ENCODE peak calls at places on chromosome 20, in ten cellular contexts. J is ovary, V is body of pancreas, H is H1, N is stomach, F is esophagus squamous epithelium, U is erythroblast, L is prostate gland, W is Peyer's patch, O is A549. C is an unnamed sample.

GRCh38 chr20:41366546-41367392 is at the start of gene EMILIN3:
- DNase-seq in J (peak), V (no peak), H (peak), N (no peak), F (no peak), U (no peak), L (no peak), W (no peak), O (no peak), C (no peak)

GRCh38 chr20:44738779-44739477 is 6.7 kb upstream of the KCNK15 start:
- DNase-seq in J (peak), V (peak), H (peak), N (peak), F (peak), U (peak), L (peak), W (peak), O (peak), C (peak)

GRCh38 chr20:45539382-45539781 is at the start of gene WFDC6:
- DNase-seq in J (no peak), V (no peak), H (no peak), N (no peak), F (no peak), U (no peak), L (no peak), W (no peak), O (no peak), C (no peak)

GRCh38 chr20:1632228-1632577 is 12.4 kb upstream of the SIRPB1 start:
- DNase-seq in J (no peak), V (no peak), H (no peak), N (no peak), F (no peak), U (no peak), L (no peak), W (no peak), O (no peak), C (no peak)

GRCh38 chr20:38386852-38387251 is 40.6 kb downstream of the LBP start:
- DNase-seq in J (no peak), V (no peak), H (no peak), N (no peak), F (no peak), U (no peak), L (no peak), W (no peak), O (no peak), C (no peak)

GRCh38 chr20:16541226-16541625 is 32.0 kb downstream of the KIF16B start:
- DNase-seq in J (no peak), V (no peak), H (no peak), N (no peak), F (no peak), U (no peak), L (no peak), W (no peak), O (no peak), C (no peak)

GRCh38 chr20:19860742-19861141 is 102.7 kb downstream of the RIN2 start:
- DNase-seq in J (no peak), V (no peak), H (no peak), N (no peak), F (no peak), U (no peak), L (no peak), W (no peak), O (no peak), C (no peak)

GRCh38 chr20:13821876-13822275 is 37.0 kb downstream of the NDUFAF5 start:
- DNase-seq in J (no peak), V (no peak), H (no peak), N (no peak), F (no peak), U (no peak), L (no peak), W (no peak), O (no peak), C (no peak)

GRCh38 chr20:3995067-3995748 is 20.1 kb downstream of the RNF24 start:
- DNase-seq in J (no peak), V (no peak), H (no peak), N (no peak), F (no peak), U (peak), L (no peak), W (no peak), O (no peak), C (no peak)

GRCh38 chr20:40688129-40689099 is 622 bp downstream of the MAFB start:
- DNase-seq in J (peak), V (no peak), H (peak), N (no peak), F (no peak), U (peak), L (no peak), W (no peak), O (peak), C (no peak)

GRCh38 chr20:31811796-31812728 is 7.1 kb upstream of the MYLK2 start:
- DNase-seq in J (no peak), V (peak), H (no peak), N (no peak), F (no peak), U (no peak), L (no peak), W (no peak), O (no peak), C (peak)

GRCh38 chr20:40547492-40548129 is 141.4 kb downstream of the MAFB start:
- DNase-seq in J (no peak), V (no peak), H (no peak), N (no peak), F (no peak), U (no peak), L (no peak), W (no peak), O (no peak), C (no peak)

GRCh38 chr20:12270863-12271262 is 353.2 kb downstream of the BTBD3 start:
- DNase-seq in J (no peak), V (no peak), H (no peak), N (no peak), F (no peak), U (no peak), L (no peak), W (no peak), O (no peak), C (no peak)

GRCh38 chr20:1375515-1375914 is 17.3 kb downstream of the FKBP1A start:
- DNase-seq in J (no peak), V (no peak), H (peak), N (no peak), F (no peak), U (no peak), L (no peak), W (no peak), O (no peak), C (no peak)

GRCh38 chr20:32945710-32946221 is 58.5 kb downstream of the SUN5 start:
- DNase-seq in J (no peak), V (no peak), H (peak), N (no peak), F (no peak), U (no peak), L (no peak), W (no peak), O (no peak), C (peak)

GRCh38 chr20:41196653-41197225 is 59.4 kb downstream of the PLCG1 start:
- DNase-seq in J (no peak), V (no peak), H (no peak), N (no peak), F (no peak), U (no peak), L (no peak), W (no peak), O (no peak), C (no peak)

GRCh38 chr20:58810116-58810878 is 40.4 kb downstream of the GNAS-AS1 start:
- DNase-seq in J (no peak), V (no peak), H (no peak), N (no peak), F (no peak), U (no peak), L (no peak), W (no peak), O (no peak), C (no peak)

GRCh38 chr20:9075264-9076095 is 6.6 kb downstream of the PLCB4 start:
- DNase-seq in J (no peak), V (no peak), H (no peak), N (no peak), F (no peak), U (no peak), L (no peak), W (no peak), O (no peak), C (no peak)

DNA sequence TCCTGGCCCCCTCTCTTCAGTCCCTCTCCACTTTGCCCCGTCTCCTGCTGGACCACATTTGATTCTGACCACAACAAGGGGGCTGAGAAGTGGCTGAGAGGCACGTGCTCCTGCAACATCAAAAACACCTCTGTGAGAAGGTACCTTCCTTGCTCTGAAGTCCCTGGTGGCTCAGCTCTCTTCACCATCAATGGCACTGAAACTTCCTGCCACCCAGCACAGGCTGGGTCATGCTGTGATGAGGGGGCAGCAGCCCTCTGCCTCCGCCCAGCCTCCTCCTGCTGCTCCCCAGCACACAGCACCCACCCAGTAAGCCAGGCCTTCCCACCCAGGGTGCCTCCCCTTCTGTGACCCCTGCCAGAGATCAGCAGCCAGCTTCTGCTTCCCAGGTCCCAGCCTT is 10.3 kb downstream of the ZMYND8 start:
- DNase-seq in J (no peak), V (no peak), H (no peak), N (no peak), F (no peak), U (no peak), L (no peak), W (no peak), O (no peak), C (no peak)
- TF ChIP-seq POLR2A in J (no peak), V (no peak), H (peak), N (no peak), F (no peak), U (no peak), L (no peak), W (no peak), O (no peak), C (no peak)

GRCh38 chr20:5400164-5400762 is 83.5 kb upstream of the PROKR2 start:
- DNase-seq in J (no peak), V (no peak), H (peak), N (no peak), F (no peak), U (peak), L (no peak), W (no peak), O (no peak), C (no peak)
- TF ChIP-seq POLR2A in J (no peak), V (no peak), H (no peak), N (no peak), F (no peak), U (no peak), L (no peak), W (no peak), O (no peak), C (no peak)

DNA sequence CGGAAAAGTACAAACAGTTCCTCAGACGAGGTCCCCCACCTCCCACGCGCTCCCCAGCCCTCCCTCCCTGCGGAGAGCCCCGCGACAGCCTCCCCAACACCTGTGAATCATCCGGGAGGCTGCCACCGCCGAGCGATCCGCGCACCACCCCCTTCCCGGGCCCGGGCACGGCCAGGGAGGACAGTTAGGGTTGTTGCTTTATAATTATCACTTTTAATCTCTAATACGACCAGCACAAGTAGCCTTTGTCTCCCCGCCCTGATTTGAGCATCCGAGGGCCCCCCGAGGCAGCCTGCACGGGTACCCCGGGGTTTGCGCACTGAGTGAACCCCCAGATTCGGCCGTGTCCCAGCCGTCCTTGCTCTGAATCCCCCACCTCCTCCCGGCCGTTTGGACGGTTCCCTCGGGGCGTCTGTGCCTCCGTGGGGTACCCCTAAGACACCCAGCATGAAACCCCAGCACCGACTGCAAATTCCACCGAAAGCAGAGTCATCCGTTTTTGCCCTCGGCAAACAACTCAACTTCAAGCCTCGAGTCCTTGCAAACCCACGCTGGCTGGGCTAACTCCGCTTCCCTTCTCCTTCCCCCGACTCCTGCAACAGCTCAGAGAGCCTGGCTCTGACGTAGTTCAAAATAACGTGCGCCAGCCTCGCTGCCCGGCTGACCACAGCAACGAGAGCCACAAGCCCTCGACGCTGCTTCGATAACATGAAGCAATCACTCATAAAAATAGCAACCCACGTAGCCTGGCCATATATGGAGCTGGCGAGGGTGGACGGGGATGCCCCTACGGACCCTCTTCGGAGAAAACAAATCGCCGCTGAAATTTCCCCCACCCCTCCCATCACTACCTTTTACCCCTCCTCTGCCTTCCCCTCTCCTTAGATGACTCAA is 866 bp upstream of the SNAP25 start:
- DNase-seq in J (peak), V (peak), H (peak), N (no peak), F (no peak), U (no peak), L (peak), W (no peak), O (peak), C (peak)
- TF ChIP-seq POLR2A in J (peak), V (peak), H (peak), N (no peak), F (no peak), U (no peak), L (no peak), W (no peak), O (peak), C (no peak)

DNA sequence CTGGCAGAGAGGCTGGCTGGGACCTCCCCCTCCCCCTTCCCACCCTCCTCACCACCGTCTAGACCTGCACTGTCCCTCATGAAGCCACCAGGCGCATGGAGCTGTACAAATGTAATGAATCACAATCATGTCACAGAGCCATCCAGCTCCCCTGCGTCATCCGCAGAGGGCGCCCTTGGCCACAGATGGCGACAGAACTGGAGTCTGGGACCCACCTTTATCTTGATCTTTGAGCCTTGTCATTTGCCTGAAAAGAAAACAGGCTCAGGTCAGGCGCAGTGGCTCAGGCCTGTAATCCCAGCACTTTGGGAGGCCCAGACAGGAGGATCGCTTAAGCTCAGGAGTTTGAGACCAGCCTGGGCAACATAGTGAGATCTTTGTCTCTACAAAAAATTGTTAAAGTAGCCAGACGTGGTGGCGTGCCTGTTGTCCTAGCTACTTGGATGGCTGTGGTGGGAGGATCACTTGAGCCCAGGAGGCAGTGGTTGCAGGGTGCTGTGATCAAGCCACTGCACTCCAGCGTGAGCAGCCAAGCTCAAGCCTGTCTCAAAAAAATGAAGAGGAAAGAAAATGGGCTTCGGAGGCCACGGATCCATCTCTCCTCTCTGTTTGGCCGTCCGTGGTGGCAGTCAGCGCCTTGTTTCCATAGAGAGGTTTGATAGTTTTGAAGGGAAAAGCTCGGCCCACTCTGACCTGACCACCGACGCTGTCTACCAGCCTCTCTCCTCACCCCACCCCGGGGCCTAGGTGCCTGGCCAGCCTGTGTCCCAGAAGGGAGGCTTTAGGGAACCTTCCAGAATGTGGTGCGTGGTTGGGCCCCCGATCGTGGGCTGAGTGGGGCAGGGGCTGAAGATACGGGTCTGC is 6.2 kb downstream of the COL9A3 start:
- DNase-seq in J (no peak), V (peak), H (peak), N (peak), F (no peak), U (peak), L (no peak), W (peak), O (peak), C (no peak)
- TF ChIP-seq POLR2A in J (no peak), V (no peak), H (no peak), N (no peak), F (no peak), U (no peak), L (no peak), W (no peak), O (no peak), C (no peak)

GRCh38 chr20:35772563-35773058 is 796 bp downstream of the PHF20 start:
- DNase-seq in J (no peak), V (no peak), H (no peak), N (no peak), F (no peak), U (no peak), L (no peak), W (no peak), O (no peak), C (no peak)
- TF ChIP-seq POLR2A in J (no peak), V (no peak), H (no peak), N (no peak), F (no peak), U (no peak), L (no peak), W (no peak), O (no peak), C (no peak)

DNA sequence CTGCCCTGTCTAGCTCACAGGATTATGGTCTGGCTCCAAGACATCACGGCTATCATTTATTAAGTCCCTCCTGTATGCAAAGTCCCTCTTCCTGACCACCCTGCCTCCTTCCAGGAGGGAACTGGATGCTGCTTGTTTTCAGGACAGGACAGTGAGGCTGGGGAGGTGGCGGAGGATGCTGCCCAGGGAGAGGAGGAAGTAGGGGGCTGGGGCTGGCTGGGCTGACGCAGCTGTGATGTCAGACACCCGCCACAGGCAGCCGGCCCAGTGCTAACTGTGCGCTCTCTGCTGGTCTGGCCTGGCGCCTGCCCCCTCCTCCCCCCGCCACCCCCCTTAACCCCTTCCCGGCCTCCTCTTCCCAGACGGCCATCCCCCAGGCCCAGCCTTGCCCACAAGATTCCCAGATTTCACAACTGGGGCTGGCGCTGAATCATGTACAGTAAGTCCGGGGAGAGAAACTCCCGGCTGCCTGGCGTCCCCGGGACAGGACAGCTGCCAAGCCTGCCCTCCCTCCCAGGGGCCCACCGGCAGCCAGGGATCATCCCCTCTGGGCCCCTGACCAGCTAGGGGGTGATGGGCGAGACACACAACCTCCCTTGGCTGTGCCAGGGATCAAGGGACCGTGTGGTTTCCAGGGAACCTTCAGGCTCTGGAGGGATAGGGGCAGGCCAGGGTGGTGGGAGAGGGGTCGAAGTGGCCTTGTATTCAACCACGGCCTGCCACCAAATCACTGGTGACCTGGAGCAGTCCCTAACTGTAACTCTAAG is 118.1 kb downstream of the CEBPB start:
- DNase-seq in J (peak), V (peak), H (no peak), N (peak), F (peak), U (peak), L (peak), W (peak), O (peak), C (peak)
- TF ChIP-seq POLR2A in J (peak), V (peak), H (no peak), N (no peak), F (no peak), U (no peak), L (peak), W (no peak), O (peak), C (peak)